ENCODE peak calls at places on chromosomes 5 and 9, in nine cellular contexts. P is NCI-H1105; Z is cardiac muscle cell; G is transverse colon; O is activated CD8-positive, alpha-beta memory T cell treated with anti-CD3 and anti-CD28 coated beads for 48 hours; B is mesendoderm; S is fibroblast of lung; D is GOT3; A is bronchial epithelial cell. Q is an unnamed sample.

GRCh38 chr5:6510132-6510531 is 61.5 kb downstream of the UBE2QL1 start:
- DNase-seq in Z (peak; percentile 9), G (no peak), P (no peak), D (no peak), O (no peak), S (no peak), B (no peak), A (peak; percentile 38), Q (no peak)

GRCh38 chr9:124260769-124261603 is 3.2 kb downstream of the NEK6 start:
- DNase-seq in B (peak; percentile 52), O (no peak), D (no peak), P (no peak), G (peak; percentile 57), S (peak; percentile 83), Z (peak; percentile 80), A (peak; percentile 72), Q (no peak)

GRCh38 chr9:19497276-19497675 is 88.5 kb downstream of the ACER2 start:
- DNase-seq in S (no peak), D (no peak), P (no peak), O (no peak), A (no peak), G (no peak), B (no peak), Z (no peak), Q (no peak)

GRCh38 chr9:21465859-21466518 is 16.1 kb downstream of the IFNE start:
- DNase-seq in B (peak; percentile 77), A (peak; percentile 60), G (no peak), D (no peak), Z (peak; percentile 81), P (peak; percentile 7), O (no peak), S (peak; percentile 42), Q (no peak)

GRCh38 chr9:76370656-76371055 is 23.6 kb downstream of the RFK start:
- DNase-seq in A (no peak), G (no peak), Z (no peak), S (no peak), D (no peak), P (no peak), B (no peak), O (no peak), Q (no peak)

GRCh38 chr9:131382850-131383729 is 10.8 kb upstream of the PRRC2B start:
- DNase-seq in G (no peak), A (peak; percentile 64), O (no peak), P (peak; percentile 68), D (no peak), S (peak; percentile 89), Z (peak; percentile 84), B (peak; percentile 92), Q (no peak)

GRCh38 chr9:114574438-114574837 is 13.1 kb upstream of the ATP6V1G1 start:
- DNase-seq in D (no peak), P (no peak), Z (no peak), S (no peak), O (no peak), G (no peak), B (no peak), A (no peak), Q (no peak)

GRCh38 chr5:2996248-2996647 is 244.8 kb upstream of the IRX2 start:
- DNase-seq in S (peak; percentile 64), D (no peak), O (no peak), A (no peak), G (no peak), B (no peak), P (no peak), Z (no peak), Q (no peak)

GRCh38 chr5:124504081-124504916 is 242.1 kb downstream of the ZNF608 start:
- DNase-seq in Z (peak; percentile 26), B (peak; percentile 55), G (no peak), A (no peak), P (no peak), S (peak; percentile 70), D (no peak), O (no peak), Q (no peak)

GRCh38 chr5:72125271-72125670 is 18.0 kb downstream of the MAP1B start:
- DNase-seq in Z (no peak), S (no peak), G (no peak), A (no peak), P (no peak), D (no peak), O (no peak), B (no peak), Q (no peak)

GRCh38 chr9:98867109-98867433 is 59.6 kb downstream of the GALNT12 start:
- DNase-seq in S (no peak), B (no peak), A (no peak), D (no peak), G (no peak), O (no peak), Z (no peak), P (no peak), Q (no peak)

GRCh38 chr9:131310833-131311554 is 21.5 kb downstream of the PLPP7 start:
- DNase-seq in S (no peak), Z (no peak), B (peak; percentile 39), G (peak; percentile 29), D (no peak), O (peak; percentile 17), A (no peak), P (no peak), Q (peak; percentile 31)

GRCh38 chr9:72894342-72894741 is 58.5 kb downstream of the ALDH1A1 start:
- DNase-seq in A (no peak), S (peak; percentile 82), D (no peak), B (peak; percentile 5), G (no peak), O (no peak), Z (no peak), P (no peak), Q (no peak)

GRCh38 chr9:38388283-38389223 is 3.9 kb upstream of the ALDH1B1 start:
- DNase-seq in Z (peak; percentile 60), G (no peak), P (no peak), D (no peak), A (no peak), B (no peak), S (peak; percentile 67), O (no peak), Q (no peak)

GRCh38 chr9:6902423-6902822 is 144.7 kb downstream of the KDM4C start:
- DNase-seq in G (no peak), B (no peak), O (no peak), Z (peak; percentile 17), A (peak; percentile 52), P (no peak), D (no peak), S (peak; percentile 50), Q (no peak)

GRCh38 chr9:137275937-137276756 is 1.4 kb upstream of the TOR4A start:
- DNase-seq in A (no peak), G (no peak), P (no peak), D (no peak), B (no peak), S (no peak), Z (no peak), O (no peak), Q (no peak)

GRCh38 chr5:171470420-171470819 is 51.0 kb downstream of the FGF18 start:
- DNase-seq in S (no peak), P (no peak), B (no peak), A (no peak), Z (no peak), G (no peak), O (no peak), D (no peak), Q (no peak)

GRCh38 chr5:163948086-163948666 is 442.8 kb downstream of the MAT2B start:
- DNase-seq in S (no peak), D (no peak), P (no peak), O (no peak), B (no peak), Z (no peak), G (no peak), A (no peak), Q (no peak)

GRCh38 chr5:103414598-103414997 is 148.0 kb downstream of the NUDT12 start:
- DNase-seq in B (peak; percentile 26), S (no peak), G (no peak), A (no peak), D (no peak), P (no peak), O (no peak), Z (no peak), Q (no peak)

GRCh38 chr5:141856030-141856790 is 22.0 kb downstream of the PCDH1 start:
- DNase-seq in O (no peak), S (no peak), Z (no peak), A (no peak), B (no peak), G (no peak), P (no peak), D (no peak), Q (no peak)

GRCh38 chr5:156147948-156148285 is 179.0 kb upstream of the SGCD start:
- DNase-seq in G (no peak), S (peak; percentile 48), O (no peak), P (no peak), D (no peak), Z (no peak), A (no peak), B (no peak), Q (no peak)

GRCh38 chr9:114931407-114931806 is 1.0 kb upstream of the TNFSF8 start:
- DNase-seq in P (no peak), D (no peak), Z (no peak), A (no peak), B (no peak), O (no peak), G (no peak), S (no peak), Q (no peak)

GRCh38 chr9:125963932-125964331 is 216.8 kb downstream of the PBX3 start:
- DNase-seq in O (no peak), G (no peak), P (no peak), A (no peak), Z (no peak), S (no peak), D (no peak), B (no peak), Q (no peak)

GRCh38 chr9:136216541-136217240 is 11.8 kb upstream of the LHX3 start:
- DNase-seq in D (no peak), Z (no peak), G (no peak), S (no peak), A (no peak), B (no peak), P (no peak), O (no peak), Q (no peak)

GRCh38 chr5:129917224-129917623 is 13.0 kb downstream of the CHSY3 start:
- DNase-seq in O (no peak), B (no peak), S (peak; percentile 3), G (no peak), A (peak; percentile 45), P (no peak), Z (peak; percentile 74), D (no peak), Q (no peak)

GRCh38 chr9:114592356-114592755 is 4.8 kb downstream of the ATP6V1G1 start:
- DNase-seq in O (no peak), D (no peak), P (no peak), S (peak; percentile 32), A (peak; percentile 91), Z (no peak), G (peak; percentile 37), B (peak; percentile 38), Q (peak; percentile 31)

GRCh38 chr5:154166901-154167791 is 23.4 kb upstream of the GALNT10 start:
- DNase-seq in Z (no peak), P (peak; percentile 1), A (peak; percentile 29), O (no peak), D (no peak), S (no peak), G (no peak), B (peak; percentile 67), Q (no peak)

GRCh38 chr9:97474373-97474925 is 27.0 kb upstream of the TMOD1 start:
- DNase-seq in Z (no peak), P (no peak), A (no peak), O (no peak), D (no peak), G (no peak), B (no peak), S (peak; percentile 19), Q (no peak)

GRCh38 chr9:5719546-5719945 is 90.6 kb downstream of the RIC1 start:
- DNase-seq in P (no peak), Z (no peak), B (no peak), G (no peak), A (no peak), S (peak; percentile 30), O (no peak), D (no peak), Q (no peak)

GRCh38 chr9:69344459-69344858 is 19.4 kb downstream of the ENTREP1 start:
- DNase-seq in Z (no peak), D (no peak), G (no peak), B (peak; percentile 46), A (no peak), P (no peak), O (no peak), S (no peak), Q (no peak)

GRCh38 chr9:104506565-104506964 is 2.5 kb downstream of the OR13F1 start:
- DNase-seq in D (no peak), P (no peak), O (no peak), B (no peak), S (no peak), G (no peak), Z (no peak), A (peak; percentile 96), Q (no peak)